ENCODE peak calls at places on chromosomes 3 and 15, in five cellular contexts. One of them, this sample, is unnamed.

GRCh38 chr3:87260270-87260669 is 16.1 kb downstream of the POU1F1 start:
- DNase-seq in CD8-positive, alpha-beta memory T cell: peak
- DNase-seq in neuronal stem cell: peak
- DNase-seq in IMR-90: peak
- DNase-seq in trophoblast cell: peak
- DNase-seq in this sample: peak

GRCh38 chr15:39362832-39363561 is 217.9 kb upstream of the THBS1 start:
- DNase-seq in CD8-positive, alpha-beta memory T cell: no peak
- DNase-seq in neuronal stem cell: no peak
- DNase-seq in trophoblast cell: no peak
- DNase-seq in IMR-90: peak
- DNase-seq in this sample: peak

GRCh38 chr15:52786436-52787122 is 3.6 kb downstream of the ONECUT1 start:
- DNase-seq in neuronal stem cell: peak
- DNase-seq in IMR-90: no peak
- DNase-seq in trophoblast cell: no peak
- DNase-seq in CD8-positive, alpha-beta memory T cell: no peak
- DNase-seq in this sample: no peak

GRCh38 chr3:172749201-172749965 is 1.1 kb upstream of the ECT2 start:
- DNase-seq in IMR-90: peak
- DNase-seq in trophoblast cell: peak
- DNase-seq in CD8-positive, alpha-beta memory T cell: no peak
- DNase-seq in neuronal stem cell: no peak
- DNase-seq in this sample: peak

GRCh38 chr3:36457667-36458066 is 77.4 kb downstream of the STAC start:
- DNase-seq in CD8-positive, alpha-beta memory T cell: no peak
- DNase-seq in trophoblast cell: no peak
- DNase-seq in neuronal stem cell: no peak
- DNase-seq in IMR-90: no peak
- DNase-seq in this sample: no peak

GRCh38 chr15:88987951-88988671 is 74.9 kb upstream of the MFGE8 start:
- DNase-seq in trophoblast cell: no peak
- DNase-seq in IMR-90: peak
- DNase-seq in neuronal stem cell: no peak
- DNase-seq in CD8-positive, alpha-beta memory T cell: no peak
- DNase-seq in this sample: no peak

GRCh38 chr15:79929412-79929811 is 32.6 kb upstream of the MTHFS start:
- DNase-seq in IMR-90: no peak
- DNase-seq in neuronal stem cell: no peak
- DNase-seq in trophoblast cell: no peak
- DNase-seq in CD8-positive, alpha-beta memory T cell: no peak
- DNase-seq in this sample: no peak

GRCh38 chr15:91852741-91853500 is 587 bp upstream of the SLCO3A1 start:
- DNase-seq in trophoblast cell: peak
- DNase-seq in IMR-90: peak
- DNase-seq in CD8-positive, alpha-beta memory T cell: peak
- DNase-seq in neuronal stem cell: peak
- DNase-seq in this sample: peak

GRCh38 chr3:169739067-169739466 is 25.8 kb downstream of the TERC start:
- DNase-seq in neuronal stem cell: no peak
- DNase-seq in trophoblast cell: no peak
- DNase-seq in IMR-90: no peak
- DNase-seq in CD8-positive, alpha-beta memory T cell: no peak
- DNase-seq in this sample: no peak

GRCh38 chr3:69568458-69568857 is 170.8 kb upstream of the MITF start:
- DNase-seq in IMR-90: peak
- DNase-seq in neuronal stem cell: no peak
- DNase-seq in trophoblast cell: no peak
- DNase-seq in CD8-positive, alpha-beta memory T cell: no peak
- DNase-seq in this sample: no peak

GRCh38 chr15:52153900-52154895 is 37.0 kb downstream of the GNB5 start:
- DNase-seq in IMR-90: no peak
- DNase-seq in neuronal stem cell: no peak
- DNase-seq in trophoblast cell: peak
- DNase-seq in CD8-positive, alpha-beta memory T cell: no peak
- DNase-seq in this sample: no peak

GRCh38 chr3:6097021-6097420 is 763.9 kb upstream of the GRM7 start:
- DNase-seq in IMR-90: no peak
- DNase-seq in neuronal stem cell: no peak
- DNase-seq in CD8-positive, alpha-beta memory T cell: no peak
- DNase-seq in trophoblast cell: no peak
- DNase-seq in this sample: no peak

GRCh38 chr3:139388961-139389551 is 391 bp downstream of the COPB2 start:
- DNase-seq in neuronal stem cell: peak
- DNase-seq in IMR-90: no peak
- DNase-seq in CD8-positive, alpha-beta memory T cell: no peak
- DNase-seq in trophoblast cell: no peak
- DNase-seq in this sample: no peak

GRCh38 chr3:116127464-116127863 is 317.8 kb downstream of the LSAMP start:
- DNase-seq in trophoblast cell: no peak
- DNase-seq in CD8-positive, alpha-beta memory T cell: no peak
- DNase-seq in IMR-90: no peak
- DNase-seq in neuronal stem cell: no peak
- DNase-seq in this sample: no peak

GRCh38 chr3:186998937-186999368 is 68.6 kb downstream of the ST6GAL1 start:
- DNase-seq in trophoblast cell: peak
- DNase-seq in neuronal stem cell: no peak
- DNase-seq in IMR-90: no peak
- DNase-seq in CD8-positive, alpha-beta memory T cell: no peak
- DNase-seq in this sample: no peak
- H3K4me3 ChIP-seq in trophoblast cell: no peak
- H3K4me3 ChIP-seq in neuronal stem cell: no peak
- H3K4me3 ChIP-seq in IMR-90: no peak
- H3K4me3 ChIP-seq in CD8-positive, alpha-beta memory T cell: no peak
- H3K4me3 ChIP-seq in this sample: no peak

DNA sequence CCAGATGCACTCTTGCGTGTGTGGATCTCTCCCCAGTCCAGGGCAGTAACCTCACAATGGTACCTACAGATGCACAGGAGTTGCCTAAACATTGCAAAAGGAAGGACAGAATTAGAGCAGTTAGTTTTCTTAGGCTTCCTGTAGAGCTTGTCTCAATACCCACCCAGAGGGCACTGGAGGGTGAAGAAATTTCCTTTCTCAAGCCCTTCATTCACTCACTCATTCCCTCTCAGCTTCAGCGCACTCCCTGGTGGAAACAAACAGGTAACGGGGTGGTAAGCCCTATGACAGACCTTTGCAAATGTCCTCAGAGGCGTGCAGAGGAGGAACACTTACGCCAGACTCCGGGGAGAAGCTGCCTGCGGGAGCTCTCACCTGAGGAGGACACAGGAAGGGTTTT is 267.4 kb upstream of the HES1 start:
- DNase-seq in CD8-positive, alpha-beta memory T cell: no peak
- DNase-seq in neuronal stem cell: no peak
- DNase-seq in IMR-90: no peak
- DNase-seq in trophoblast cell: no peak
- DNase-seq in this sample: no peak
- H3K4me3 ChIP-seq in CD8-positive, alpha-beta memory T cell: no peak
- H3K4me3 ChIP-seq in neuronal stem cell: no peak
- H3K4me3 ChIP-seq in IMR-90: no peak
- H3K4me3 ChIP-seq in trophoblast cell: no peak
- H3K4me3 ChIP-seq in this sample: no peak

GRCh38 chr15:76309561-76310330 is 1.5 kb downstream of the ETFA start:
- DNase-seq in neuronal stem cell: no peak
- DNase-seq in IMR-90: no peak
- DNase-seq in trophoblast cell: peak
- DNase-seq in CD8-positive, alpha-beta memory T cell: no peak
- DNase-seq in this sample: peak
- H3K4me3 ChIP-seq in neuronal stem cell: peak
- H3K4me3 ChIP-seq in IMR-90: no peak
- H3K4me3 ChIP-seq in trophoblast cell: no peak
- H3K4me3 ChIP-seq in CD8-positive, alpha-beta memory T cell: no peak
- H3K4me3 ChIP-seq in this sample: peak

DNA sequence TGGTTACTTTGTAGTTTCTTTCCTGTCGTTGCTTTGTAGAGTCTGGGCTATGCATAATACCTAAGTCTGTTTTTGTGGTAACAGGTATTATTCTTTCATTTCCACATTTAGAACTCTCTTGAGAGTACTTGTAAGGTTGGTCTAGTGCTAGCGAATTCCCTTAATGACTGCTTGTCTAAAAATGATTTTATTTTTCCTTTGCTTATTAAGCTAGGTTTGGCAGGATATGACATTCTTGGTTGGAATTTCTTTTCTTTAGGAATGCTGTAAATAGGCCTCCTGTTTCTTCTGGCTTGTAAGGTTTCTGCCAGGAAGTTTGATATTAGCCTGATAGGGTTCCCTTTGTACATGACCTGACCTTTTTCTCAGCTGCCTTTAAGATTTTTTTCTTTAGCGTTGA is 70.1 kb upstream of the SGO1 start:
- DNase-seq in CD8-positive, alpha-beta memory T cell: no peak
- DNase-seq in IMR-90: no peak
- DNase-seq in neuronal stem cell: no peak
- DNase-seq in trophoblast cell: no peak
- DNase-seq in this sample: peak
- H3K4me3 ChIP-seq in CD8-positive, alpha-beta memory T cell: no peak
- H3K4me3 ChIP-seq in IMR-90: no peak
- H3K4me3 ChIP-seq in neuronal stem cell: no peak
- H3K4me3 ChIP-seq in trophoblast cell: no peak
- H3K4me3 ChIP-seq in this sample: no peak

GRCh38 chr3:107263269-107264021 is 113.8 kb upstream of the CCDC54 start:
- DNase-seq in CD8-positive, alpha-beta memory T cell: no peak
- DNase-seq in neuronal stem cell: no peak
- DNase-seq in trophoblast cell: peak
- DNase-seq in IMR-90: no peak
- DNase-seq in this sample: no peak
- H3K4me3 ChIP-seq in CD8-positive, alpha-beta memory T cell: no peak
- H3K4me3 ChIP-seq in neuronal stem cell: no peak
- H3K4me3 ChIP-seq in trophoblast cell: no peak
- H3K4me3 ChIP-seq in IMR-90: no peak
- H3K4me3 ChIP-seq in this sample: no peak

GRCh38 chr3:179957264-179957845 is 79.4 kb downstream of the PEX5L start:
- DNase-seq in neuronal stem cell: no peak
- DNase-seq in CD8-positive, alpha-beta memory T cell: no peak
- DNase-seq in trophoblast cell: no peak
- DNase-seq in IMR-90: no peak
- DNase-seq in this sample: no peak

GRCh38 chr3:179958143-179958542 is 78.6 kb downstream of the PEX5L start:
- DNase-seq in neuronal stem cell: no peak
- DNase-seq in IMR-90: no peak
- DNase-seq in trophoblast cell: no peak
- DNase-seq in CD8-positive, alpha-beta memory T cell: no peak
- DNase-seq in this sample: no peak

GRCh38 chr3:179954226-179954870 is 82.4 kb downstream of the PEX5L start:
- DNase-seq in neuronal stem cell: no peak
- DNase-seq in CD8-positive, alpha-beta memory T cell: no peak
- DNase-seq in IMR-90: no peak
- DNase-seq in trophoblast cell: no peak
- DNase-seq in this sample: no peak

GRCh38 chr3:179955798-179956197 is 80.9 kb downstream of the PEX5L start:
- DNase-seq in trophoblast cell: no peak
- DNase-seq in CD8-positive, alpha-beta memory T cell: no peak
- DNase-seq in IMR-90: no peak
- DNase-seq in neuronal stem cell: no peak
- DNase-seq in this sample: no peak

DNA sequence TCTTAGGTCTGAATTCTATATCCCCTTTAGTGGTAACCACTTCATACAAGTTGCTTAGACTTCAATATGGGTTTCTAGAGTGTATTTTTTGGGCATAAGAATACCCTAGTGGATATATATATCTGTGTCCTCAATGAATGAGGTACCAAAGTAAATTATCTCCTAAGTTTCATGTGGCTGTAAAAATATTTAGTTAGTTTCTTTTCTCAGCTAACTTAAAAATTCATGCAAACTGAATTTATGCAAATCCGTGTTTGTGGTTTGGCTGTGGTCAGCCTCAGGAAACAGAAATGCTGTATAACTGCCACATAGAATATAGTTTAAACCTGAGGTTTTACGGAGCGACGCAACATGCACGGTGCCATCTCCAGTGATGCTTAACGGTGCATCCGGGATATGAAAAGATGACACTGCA is 80.3 kb downstream of the PEX5L start:
- DNase-seq in neuronal stem cell: no peak
- DNase-seq in IMR-90: no peak
- DNase-seq in CD8-positive, alpha-beta memory T cell: no peak
- DNase-seq in trophoblast cell: no peak
- DNase-seq in this sample: peak
- H3K4me3 ChIP-seq in neuronal stem cell: no peak
- H3K4me3 ChIP-seq in IMR-90: no peak
- H3K4me3 ChIP-seq in CD8-positive, alpha-beta memory T cell: no peak
- H3K4me3 ChIP-seq in trophoblast cell: no peak
- H3K4me3 ChIP-seq in this sample: no peak

GRCh38 chr15:74347757-74348250 is 19.6 kb downstream of the CYP11A1 start:
- DNase-seq in trophoblast cell: no peak
- DNase-seq in neuronal stem cell: no peak
- DNase-seq in IMR-90: no peak
- DNase-seq in CD8-positive, alpha-beta memory T cell: no peak
- DNase-seq in this sample: no peak

GRCh38 chr15:74349241-74349766 is 18.1 kb downstream of the CYP11A1 start:
- DNase-seq in trophoblast cell: no peak
- DNase-seq in IMR-90: no peak
- DNase-seq in CD8-positive, alpha-beta memory T cell: no peak
- DNase-seq in neuronal stem cell: no peak
- DNase-seq in this sample: no peak

GRCh38 chr15:74352393-74352910 is 15.0 kb downstream of the CYP11A1 start:
- DNase-seq in neuronal stem cell: no peak
- DNase-seq in CD8-positive, alpha-beta memory T cell: no peak
- DNase-seq in IMR-90: no peak
- DNase-seq in trophoblast cell: no peak
- DNase-seq in this sample: no peak

GRCh38 chr15:74350295-74351275 is 16.9 kb downstream of the CYP11A1 start:
- DNase-seq in CD8-positive, alpha-beta memory T cell: no peak
- DNase-seq in IMR-90: no peak
- DNase-seq in neuronal stem cell: no peak
- DNase-seq in trophoblast cell: no peak
- DNase-seq in this sample: no peak

GRCh38 chr15:74351639-74352038 is 15.8 kb downstream of the CYP11A1 start:
- DNase-seq in CD8-positive, alpha-beta memory T cell: no peak
- DNase-seq in trophoblast cell: no peak
- DNase-seq in neuronal stem cell: no peak
- DNase-seq in IMR-90: no peak
- DNase-seq in this sample: no peak
- H3K4me3 ChIP-seq in CD8-positive, alpha-beta memory T cell: no peak
- H3K4me3 ChIP-seq in trophoblast cell: no peak
- H3K4me3 ChIP-seq in neuronal stem cell: no peak
- H3K4me3 ChIP-seq in IMR-90: no peak
- H3K4me3 ChIP-seq in this sample: no peak